ENCODE peak calls at places on chromosomes 13 and 19, in four cellular contexts. I is NCI-H345, P is psoas muscle, B is hypothalamus. C is an unnamed sample.

GRCh38 chr13:23899555-23899954 is 2.3 kb upstream of the C1QTNF9B start:
- DNase-seq in B (no peak), I (no peak), P (no peak), C (no peak)

GRCh38 chr19:15213715-15214381 is 13.1 kb upstream of the NOTCH3 start:
- DNase-seq in B (no peak), P (peak), I (no peak), C (no peak)

GRCh38 chr13:74449811-74450524 is 315.8 kb upstream of the KLF12 start:
- DNase-seq in P (no peak), B (no peak), I (no peak), C (no peak)

GRCh38 chr13:104657196-104657595 is 1591.0 kb upstream of the SLC10A2 start:
- DNase-seq in B (no peak), P (no peak), I (no peak), C (no peak)

GRCh38 chr19:10217085-10217484 is 14.0 kb downstream of the S1PR2 start:
- DNase-seq in I (no peak), P (no peak), B (no peak), C (no peak)

GRCh38 chr13:101209206-101209893 is 207.0 kb downstream of the NALCN start:
- DNase-seq in I (no peak), B (no peak), P (no peak), C (no peak)

GRCh38 chr19:7679017-7679720 is 1.5 kb upstream of the TRAPPC5 start:
- DNase-seq in P (no peak), I (peak), B (no peak), C (no peak)

GRCh38 chr13:110637275-110637674 is 21.9 kb downstream of the NAXD start:
- DNase-seq in B (no peak), P (no peak), I (no peak), C (no peak)

GRCh38 chr19:48671456-48671995 is 1.3 kb downstream of the NTN5 start:
- DNase-seq in P (no peak), I (no peak), B (no peak), C (no peak)

GRCh38 chr13:29925457-29925856 is 75.0 kb upstream of the UBL3 start:
- DNase-seq in B (no peak), I (peak), P (peak), C (peak)

GRCh38 chr19:38893341-38893771 is 6.1 kb downstream of the SIRT2 start:
- DNase-seq in P (peak), I (no peak), B (no peak), C (no peak)

GRCh38 chr19:49546825-49547565 is 19.2 kb downstream of the RCN3 start:
- DNase-seq in P (no peak), B (no peak), I (peak), C (peak)

GRCh38 chr13:77356155-77356554 is 29.3 kb upstream of the MYCBP2 start:
- DNase-seq in P (no peak), I (no peak), B (no peak), C (no peak)

GRCh38 chr13:35818577-35819165 is 312.5 kb downstream of the DCLK1 start:
- DNase-seq in P (no peak), I (peak), B (no peak), C (peak)

GRCh38 chr19:13953021-13953531 is 767 bp downstream of the DCAF15 start:
- DNase-seq in P (no peak), I (no peak), B (no peak), C (peak)

GRCh38 chr19:18650468-18651001 is 13.7 kb downstream of the KLHL26 start:
- DNase-seq in P (peak), B (no peak), I (no peak), C (no peak)

GRCh38 chr13:114059946-114060860 is 72.2 kb downstream of the RASA3 start:
- DNase-seq in I (no peak), B (no peak), P (peak), C (no peak)

GRCh38 chr13:47226516-47226915 is 329.7 kb upstream of the HTR2A start:
- DNase-seq in B (no peak), P (no peak), I (no peak), C (no peak)

GRCh38 chr19:55189424-55189823 is 9.3 kb upstream of the SYT5 start:
- DNase-seq in I (no peak), B (no peak), P (peak), C (no peak)

GRCh38 chr13:102122147-102122546 is 279.7 kb downstream of the FGF14 start:
- DNase-seq in P (no peak), I (no peak), B (no peak), C (no peak)

GRCh38 chr19:33125929-33126388 is 6.0 kb upstream of the WDR88 start:
- DNase-seq in B (no peak), I (peak), P (no peak), C (peak)

GRCh38 chr13:41707192-41707858 is 250.0 kb downstream of the RGCC start:
- DNase-seq in B (no peak), P (no peak), I (no peak), C (no peak)

C was measured in globus pallidus.